ENCODE peak calls at places on chromosomes 4 and X, in six cellular contexts. One of them, this sample, is unnamed.

GRCh38 chr4:173519130-173520101 is 10.6 kb downstream of the HAND2 start:
- DNase-seq in GM06990: no peak
- DNase-seq in dorsolateral prefrontal cortex: no peak
- DNase-seq in Caco-2: no peak
- DNase-seq in mesenchymal stem cell: peak; percentile 92
- DNase-seq in transverse colon: no peak
- DNase-seq in this sample: peak; percentile 75

GRCh38 chr4:128068927-128069326 is 7.8 kb downstream of the LARP1B start:
- DNase-seq in GM06990: no peak
- DNase-seq in dorsolateral prefrontal cortex: no peak
- DNase-seq in Caco-2: peak; percentile 52
- DNase-seq in mesenchymal stem cell: peak; percentile 40
- DNase-seq in transverse colon: no peak
- DNase-seq in this sample: no peak

GRCh38 chr4:94451051-94451404 is 714 bp upstream of the PDLIM5 start:
- DNase-seq in GM06990: no peak
- DNase-seq in dorsolateral prefrontal cortex: no peak
- DNase-seq in Caco-2: no peak
- DNase-seq in mesenchymal stem cell: no peak
- DNase-seq in transverse colon: no peak
- DNase-seq in this sample: no peak

GRCh38 chr4:94434505-94434904 is 17.2 kb upstream of the PDLIM5 start:
- DNase-seq in GM06990: no peak
- DNase-seq in dorsolateral prefrontal cortex: no peak
- DNase-seq in Caco-2: no peak
- DNase-seq in mesenchymal stem cell: no peak
- DNase-seq in transverse colon: no peak
- DNase-seq in this sample: no peak

GRCh38 chr4:11182031-11182430 is 246.7 kb downstream of the HS3ST1 start:
- DNase-seq in GM06990: no peak
- DNase-seq in dorsolateral prefrontal cortex: no peak
- DNase-seq in Caco-2: no peak
- DNase-seq in mesenchymal stem cell: no peak
- DNase-seq in transverse colon: no peak
- DNase-seq in this sample: no peak

GRCh38 chr4:169460081-169460480 is 152.3 kb downstream of the NEK1 start:
- DNase-seq in GM06990: no peak
- DNase-seq in dorsolateral prefrontal cortex: no peak
- DNase-seq in Caco-2: no peak
- DNase-seq in mesenchymal stem cell: no peak
- DNase-seq in transverse colon: no peak
- DNase-seq in this sample: no peak

GRCh38 chrX:135520553-135521404 is at the start of gene INTS6L:
- DNase-seq in GM06990: peak; percentile 85
- DNase-seq in dorsolateral prefrontal cortex: peak; percentile 89
- DNase-seq in Caco-2: peak; percentile 57
- DNase-seq in mesenchymal stem cell: peak; percentile 94
- DNase-seq in transverse colon: peak; percentile 91
- DNase-seq in this sample: peak; percentile 96

GRCh38 chr4:86898562-86898961 is 6.3 kb upstream of the C4orf36 start:
- DNase-seq in GM06990: no peak
- DNase-seq in dorsolateral prefrontal cortex: no peak
- DNase-seq in Caco-2: no peak
- DNase-seq in mesenchymal stem cell: no peak
- DNase-seq in transverse colon: no peak
- DNase-seq in this sample: no peak

GRCh38 chr4:160869899-160870298 is 1293.9 kb downstream of the FSTL5 start:
- DNase-seq in GM06990: no peak
- DNase-seq in dorsolateral prefrontal cortex: no peak
- DNase-seq in Caco-2: no peak
- DNase-seq in mesenchymal stem cell: no peak
- DNase-seq in transverse colon: no peak
- DNase-seq in this sample: no peak

GRCh38 chr4:8515316-8516060 is 64.7 kb upstream of the GPR78 start:
- DNase-seq in GM06990: no peak
- DNase-seq in dorsolateral prefrontal cortex: no peak
- DNase-seq in Caco-2: no peak
- DNase-seq in mesenchymal stem cell: peak; percentile 83
- DNase-seq in transverse colon: no peak
- DNase-seq in this sample: no peak

GRCh38 chr4:145909331-145909730 is 29.3 kb downstream of the ZNF827 start:
- DNase-seq in GM06990: no peak
- DNase-seq in dorsolateral prefrontal cortex: no peak
- DNase-seq in Caco-2: peak; percentile 82
- DNase-seq in mesenchymal stem cell: no peak
- DNase-seq in transverse colon: peak; percentile 89
- DNase-seq in this sample: peak; percentile 47

GRCh38 chr4:83618991-83619390 is 83.1 kb downstream of the GPAT3 start:
- DNase-seq in GM06990: no peak
- DNase-seq in dorsolateral prefrontal cortex: no peak
- DNase-seq in Caco-2: no peak
- DNase-seq in mesenchymal stem cell: no peak
- DNase-seq in transverse colon: peak; percentile 63
- DNase-seq in this sample: no peak

GRCh38 chr4:79597266-79597665 is 189.2 kb upstream of the GK2 start:
- DNase-seq in GM06990: no peak
- DNase-seq in dorsolateral prefrontal cortex: no peak
- DNase-seq in Caco-2: no peak
- DNase-seq in mesenchymal stem cell: peak; percentile 28
- DNase-seq in transverse colon: no peak
- DNase-seq in this sample: no peak

GRCh38 chrX:642436-643210 is 12.0 kb downstream of the SHOX start:
- DNase-seq in GM06990: no peak
- DNase-seq in dorsolateral prefrontal cortex: no peak
- DNase-seq in Caco-2: no peak
- DNase-seq in mesenchymal stem cell: no peak
- DNase-seq in transverse colon: no peak
- DNase-seq in this sample: peak; percentile 67

GRCh38 chrX:65821721-65822496 is 154.5 kb downstream of the MSN start:
- DNase-seq in GM06990: peak; percentile 45
- DNase-seq in dorsolateral prefrontal cortex: no peak
- DNase-seq in Caco-2: no peak
- DNase-seq in mesenchymal stem cell: no peak
- DNase-seq in transverse colon: peak; percentile 53
- DNase-seq in this sample: no peak
- H3K4me3 ChIP-seq in GM06990: no peak overlapping the region
- H3K4me3 ChIP-seq in dorsolateral prefrontal cortex: peak overlapping the region; percentile 10
- H3K4me3 ChIP-seq in Caco-2: no peak overlapping the region
- H3K4me3 ChIP-seq in mesenchymal stem cell: no peak overlapping the region
- H3K4me3 ChIP-seq in transverse colon: peak overlapping the region; percentile 47
- H3K4me3 ChIP-seq in this sample: no peak overlapping the region

GRCh38 chr4:181319629-181320028 is 923.6 kb upstream of the TENM3 start:
- DNase-seq in GM06990: no peak
- DNase-seq in dorsolateral prefrontal cortex: no peak
- DNase-seq in Caco-2: no peak
- DNase-seq in mesenchymal stem cell: no peak
- DNase-seq in transverse colon: no peak
- DNase-seq in this sample: no peak

GRCh38 chr4:181323061-181323460 is 920.1 kb upstream of the TENM3 start:
- DNase-seq in GM06990: no peak
- DNase-seq in dorsolateral prefrontal cortex: no peak
- DNase-seq in Caco-2: no peak
- DNase-seq in mesenchymal stem cell: no peak
- DNase-seq in transverse colon: no peak
- DNase-seq in this sample: no peak
- H3K4me3 ChIP-seq in GM06990: no peak overlapping the region
- H3K4me3 ChIP-seq in dorsolateral prefrontal cortex: no peak overlapping the region
- H3K4me3 ChIP-seq in Caco-2: no peak overlapping the region
- H3K4me3 ChIP-seq in mesenchymal stem cell: no peak overlapping the region
- H3K4me3 ChIP-seq in transverse colon: no peak overlapping the region
- H3K4me3 ChIP-seq in this sample: no peak overlapping the region

GRCh38 chrX:68676340-68676739 is 28.9 kb downstream of the STARD8 start:
- DNase-seq in GM06990: no peak
- DNase-seq in dorsolateral prefrontal cortex: no peak
- DNase-seq in Caco-2: no peak
- DNase-seq in mesenchymal stem cell: no peak
- DNase-seq in transverse colon: no peak
- DNase-seq in this sample: no peak
- H3K4me3 ChIP-seq in GM06990: no peak overlapping the region
- H3K4me3 ChIP-seq in dorsolateral prefrontal cortex: no peak overlapping the region
- H3K4me3 ChIP-seq in Caco-2: no peak overlapping the region
- H3K4me3 ChIP-seq in mesenchymal stem cell: no peak overlapping the region
- H3K4me3 ChIP-seq in transverse colon: no peak overlapping the region
- H3K4me3 ChIP-seq in this sample: no peak overlapping the region

GRCh38 chr4:122584517-122584916 is 36.3 kb downstream of the IL21 start:
- DNase-seq in GM06990: no peak
- DNase-seq in dorsolateral prefrontal cortex: no peak
- DNase-seq in Caco-2: no peak
- DNase-seq in mesenchymal stem cell: peak; percentile 91
- DNase-seq in transverse colon: no peak
- DNase-seq in this sample: no peak
- H3K4me3 ChIP-seq in GM06990: no peak overlapping the region
- H3K4me3 ChIP-seq in dorsolateral prefrontal cortex: no peak overlapping the region
- H3K4me3 ChIP-seq in Caco-2: no peak overlapping the region
- H3K4me3 ChIP-seq in mesenchymal stem cell: peak overlapping the region; percentile 26
- H3K4me3 ChIP-seq in transverse colon: no peak overlapping the region
- H3K4me3 ChIP-seq in this sample: no peak overlapping the region

This sample was measured in lower leg skin.